ENCODE peak calls at places on chromosomes 11 and 22, in seven cellular contexts. F is HCT116, B is adipocyte, I is trophoblast cell, U is GM23248, Q is fibroblast of lung, Z is kidney. G is an unnamed sample. For H3K9me3 and H3K4me1, the result is how much of the 10 kb centered on the place peaks cover.

GRCh38 chr11:94059065-94059464 is 37.9 kb downstream of the HEPHL1 start:
- DNase-seq in U (no peak), I (no peak), F (no peak), B (no peak), Z (no peak), Q (no peak), G (no peak)

GRCh38 chr11:48031602-48032001 is 51.2 kb downstream of the PTPRJ start:
- DNase-seq in Q (no peak), I (no peak), Z (no peak), U (no peak), F (no peak), B (no peak), G (no peak)

GRCh38 chr11:47980093-47980906 is at the start of gene PTPRJ:
- DNase-seq in F (no peak), U (peak), Q (peak), Z (peak), B (peak), I (peak), G (peak)

GRCh38 chr11:69799582-69799981 is 19.6 kb downstream of the FGF3 start:
- DNase-seq in F (peak), Z (no peak), I (peak), Q (peak), U (peak), B (no peak), G (peak)

GRCh38 chr22:16783930-16784354 is 41.3 kb downstream of the XKR3 start:
- DNase-seq in Q (no peak), I (peak), F (peak), Z (no peak), U (peak), B (no peak), G (peak)

GRCh38 chr11:12497431-12497830 is 120.1 kb downstream of the PARVA start:
- DNase-seq in Q (no peak), Z (no peak), B (no peak), U (no peak), F (no peak), I (peak), G (no peak)

GRCh38 chr11:48074425-48075181 is 94.2 kb downstream of the PTPRJ start:
- DNase-seq in Q (peak), F (no peak), B (no peak), Z (no peak), U (no peak), I (no peak), G (no peak)

GRCh38 chr11:110587972-110588371 is 124.3 kb downstream of the ARHGAP20 start:
- DNase-seq in Q (no peak), U (no peak), I (no peak), F (no peak), B (peak), Z (no peak), G (no peak)

GRCh38 chr11:35065566-35065965 is 73.4 kb upstream of the CD44 start:
- DNase-seq in U (peak), Q (peak), I (no peak), F (no peak), B (no peak), Z (no peak), G (no peak)

GRCh38 chr11:123472236-123472935 is 42.3 kb downstream of the GRAMD1B start:
- DNase-seq in Q (no peak), Z (no peak), F (no peak), B (no peak), I (peak), U (no peak), G (no peak)

GRCh38 chr22:47647181-47647580 is 884.7 kb downstream of the TBC1D22A start:
- DNase-seq in I (no peak), Z (no peak), Q (no peak), F (no peak), U (no peak), B (no peak), G (no peak)
- H3K9me3 ChIP-seq in I (under half), Z (under half), Q (under half), F (under half), U (under half), B (under half), G (under half)

GRCh38 chr22:42926034-42926433 is 69.0 kb upstream of the ARFGAP3 start:
- DNase-seq in F (no peak), Q (peak), U (no peak), Z (no peak), I (no peak), B (no peak), G (no peak)
- H3K9ac ChIP-seq in F (no peak), Q (no peak), U (no peak), Z (no peak), I (no peak), B (no peak), G (no peak)

GRCh38 chr22:32625985-32626384 is 151.4 kb downstream of the FBXO7 start:
- DNase-seq in U (peak), Z (no peak), B (peak), I (no peak), Q (no peak), F (no peak), G (no peak)
- H3K4me1 ChIP-seq in U (under half), Z (under half), B (half or more), I (under half), Q (under half), F (under half), G (under half)

GRCh38 chr22:42243802-42244060 is 26.7 kb downstream of the TCF20 start:
- DNase-seq in U (no peak), B (no peak), Q (no peak), I (no peak), F (no peak), Z (no peak), G (no peak)
- H3K9me3 ChIP-seq in U (under half), B (under half), Q (under half), I (under half), F (under half), Z (under half), G (under half)

GRCh38 chr11:15418887-15419286 is 304.2 kb downstream of the INSC start:
- DNase-seq in Q (no peak), U (no peak), B (no peak), I (no peak), F (no peak), Z (no peak), G (no peak)
- H3K9ac ChIP-seq in Q (no peak), U (no peak), B (no peak), I (no peak), F (no peak), Z (no peak), G (no peak)

GRCh38 chr11:44085330-44085729 is 10.1 kb upstream of the EXT2 start:
- DNase-seq in Z (no peak), Q (no peak), I (no peak), U (no peak), B (no peak), F (no peak), G (no peak)

GRCh38 chr11:44082645-44083044 is 12.8 kb upstream of the EXT2 start:
- DNase-seq in I (no peak), F (no peak), Q (no peak), B (no peak), Z (no peak), U (no peak), G (no peak)

GRCh38 chr11:44080951-44081350 is 14.5 kb upstream of the EXT2 start:
- DNase-seq in B (no peak), I (no peak), Q (no peak), Z (no peak), U (no peak), F (no peak), G (no peak)

GRCh38 chr11:44083433-44083832 is 12.0 kb upstream of the EXT2 start:
- DNase-seq in F (no peak), B (no peak), Z (no peak), I (no peak), U (no peak), Q (no peak), G (no peak)

DNA sequence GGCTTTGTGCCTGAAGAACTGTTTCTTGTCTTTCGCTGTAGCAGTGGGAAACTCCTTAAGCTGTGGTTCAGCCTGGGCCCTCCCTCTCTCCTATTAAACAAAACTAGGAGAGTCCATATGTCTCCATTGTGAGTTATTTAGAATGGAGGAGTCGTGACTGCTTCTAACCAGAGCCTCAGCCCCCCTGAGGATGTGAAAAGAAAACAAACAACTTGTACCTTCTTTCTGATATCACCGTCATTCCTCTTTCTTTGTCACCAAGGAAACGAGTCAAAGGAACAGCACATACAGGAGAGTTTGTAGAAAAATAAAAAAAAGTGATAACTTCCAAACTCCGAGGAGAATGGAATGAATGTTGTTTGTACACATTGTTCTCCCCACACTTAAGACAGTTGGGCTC is 11.6 kb upstream of the EXT2 start:
- DNase-seq in U (no peak), Q (no peak), B (no peak), Z (no peak), I (peak), F (no peak), G (no peak)
- H3K4me1 ChIP-seq in U (under half), Q (under half), B (under half), Z (under half), I (under half), F (under half), G (under half)

GRCh38 chr22:49369726-49370717 is 457.7 kb downstream of the BRD1 start:
- DNase-seq in F (no peak), Q (no peak), U (no peak), Z (peak), I (no peak), B (no peak), G (peak)
- H3K9me3 ChIP-seq in F (under half), Q (under half), U (under half), Z (under half), I (under half), B (under half), G (under half)

G was measured in endodermal cell.